ENCODE peak calls at places on chromosomes 4 and X, in five cellular contexts. L is K562, I is tibial nerve, C is sigmoid colon, X is SK-N-SH. Q is an unnamed sample.
A peak's percentile ranks its signal among the peaks of the same experiment; 100 is the strongest.

GRCh38 chr4:74308215-74308614 is at the start of gene EPGN:
- DNase-seq in L (no peak), I (no peak), C (no peak), X (no peak), Q (no peak)

GRCh38 chrX:133966199-133966598 is 19.2 kb downstream of the GPC3 start:
- DNase-seq in L (no peak), I (no peak), C (no peak), X (no peak), Q (no peak)

GRCh38 chr4:100428051-100428450 is 89.8 kb downstream of the EMCN start:
- DNase-seq in L (no peak), I (no peak), C (no peak), X (no peak), Q (no peak)

GRCh38 chrX:71910526-71911022 is at the start of gene NHSL2:
- DNase-seq in L (no peak), I (no peak), C (peak; percentile 72), X (no peak), Q (peak; percentile 23)

GRCh38 chrX:1391370-1391706 is 575 bp downstream of the SLC25A6 start:
- DNase-seq in L (peak; percentile 77), I (no peak), C (no peak), X (peak; percentile 97), Q (peak; percentile 94)

GRCh38 chrX:107549504-107549903 is 78.8 kb upstream of the PRPS1 start:
- DNase-seq in L (no peak), I (no peak), C (no peak), X (no peak), Q (no peak)

GRCh38 chr4:178275671-178276360 is 833.6 kb upstream of the AGA start:
- DNase-seq in L (no peak), I (no peak), C (no peak), X (peak; percentile 6), Q (no peak)

GRCh38 chrX:118350221-118350620 is 4.3 kb downstream of the WDR44 start:
- DNase-seq in L (no peak), I (no peak), C (no peak), X (no peak), Q (no peak)

GRCh38 chrX:26215869-26216268 is at the start of gene MAGEB5:
- DNase-seq in L (no peak), I (no peak), C (no peak), X (no peak), Q (no peak)

GRCh38 chrX:45077748-45078424 is 122.8 kb downstream of the DIPK2B start:
- DNase-seq in L (no peak), I (no peak), C (no peak), X (no peak), Q (no peak)

GRCh38 chrX:71053217-71053621 is 14.9 kb downstream of the SNX12 start:
- DNase-seq in L (no peak), I (no peak), C (no peak), X (no peak), Q (no peak)

GRCh38 chr4:38800956-38801450 is 3.6 kb downstream of the TLR1 start:
- DNase-seq in L (no peak), I (no peak), C (no peak), X (no peak), Q (no peak)

GRCh38 chr4:78693777-78694456 is 82.2 kb upstream of the BMP2K start:
- DNase-seq in L (no peak), I (no peak), C (no peak), X (no peak), Q (no peak)

GRCh38 chr4:41360214-41360910 is 103.6 kb downstream of the UCHL1 start:
- DNase-seq in L (peak; percentile 20), I (peak; percentile 29), C (peak; percentile 81), X (peak; percentile 90), Q (peak; percentile 68)

GRCh38 chr4:171022698-171023378 is 790.4 kb upstream of the GALNTL6 start:
- DNase-seq in L (no peak), I (no peak), C (no peak), X (no peak), Q (no peak)

GRCh38 chr4:54539500-54540029 is 118.2 kb upstream of the KIT start:
- DNase-seq in L (peak; percentile 20), I (peak; percentile 13), C (no peak), X (peak; percentile 87), Q (peak; percentile 45)

GRCh38 chrX:153865685-153866084 is 20.3 kb downstream of the L1CAM start:
- DNase-seq in L (no peak), I (no peak), C (no peak), X (no peak), Q (no peak)

GRCh38 chrX:150219374-150220185 is 143.5 kb upstream of the MAMLD1 start:
- DNase-seq in L (no peak), I (no peak), C (no peak), X (no peak), Q (peak; percentile 22)

GRCh38 chr4:127209580-127210095 is 423.1 kb upstream of the INTU start:
- DNase-seq in L (no peak), I (no peak), C (no peak), X (no peak), Q (no peak)

GRCh38 chrX:16754019-16754418 is 32.2 kb upstream of the TXLNG start:
- DNase-seq in L (no peak), I (no peak), C (no peak), X (no peak), Q (no peak)

GRCh38 chrX:63250253-63250868 is 100.8 kb downstream of the SPIN4 start:
- DNase-seq in L (peak; percentile 19), I (no peak), C (peak; percentile 42), X (peak; percentile 42), Q (no peak)

GRCh38 chr4:70704333-70705145 is 16.2 kb downstream of the UTP3 start:
- DNase-seq in L (peak; percentile 86), I (peak; percentile 55), C (peak; percentile 90), X (peak; percentile 94), Q (peak; percentile 85)

GRCh38 chr4:70705856-70706461 is 15.8 kb upstream of the RUFY3 start:
- DNase-seq in L (no peak), I (no peak), C (no peak), X (no peak), Q (no peak)

GRCh38 chr4:70701271-70701670 is 12.9 kb downstream of the UTP3 start:
- DNase-seq in L (no peak), I (no peak), C (no peak), X (no peak), Q (no peak)

GRCh38 chr4:70705146-70705855 is 16.5 kb upstream of the RUFY3 start:
- DNase-seq in L (peak; percentile 90), I (peak; percentile 36), C (peak; percentile 85), X (peak; percentile 91), Q (peak; percentile 66)

GRCh38 chr4:70703695-70704332 is 15.5 kb downstream of the UTP3 start:
- DNase-seq in L (no peak), I (no peak), C (no peak), X (no peak), Q (no peak)
- TF ChIP-seq EP300 in L (no peak), I (no peak), C (no peak), X (no peak), Q (no peak)

DNA sequence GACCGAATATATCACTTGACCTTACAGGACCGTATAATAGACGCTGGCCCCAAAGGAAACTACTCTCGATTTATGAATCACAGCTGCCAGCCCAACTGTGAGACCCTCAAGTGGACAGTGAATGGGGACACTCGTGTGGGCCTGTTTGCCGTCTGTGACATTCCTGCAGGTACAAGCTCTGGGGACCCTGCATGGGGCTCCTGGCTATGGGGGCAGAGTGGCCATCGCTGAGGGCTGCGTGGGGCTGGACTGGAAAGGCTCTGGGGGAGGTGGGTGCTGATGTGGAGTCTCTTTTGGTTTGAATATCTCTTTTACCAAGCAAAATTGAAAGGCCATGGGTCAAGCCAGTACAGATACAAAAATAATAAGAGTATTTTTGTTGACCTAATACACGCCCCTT is 33.9 kb downstream of the NELFA start:
- DNase-seq in L (no peak), I (no peak), C (peak; percentile 25), X (no peak), Q (no peak)
- H3K36me3 ChIP-seq in L (peaks cover 97% of the 10 kb centered on the region), I (peaks cover 95% of the 10 kb centered on the region), C (peaks cover 45% of the 10 kb centered on the region), X (peaks cover 27% of the 10 kb centered on the region), Q (no peaks in the 10 kb centered on the region)

DNA sequence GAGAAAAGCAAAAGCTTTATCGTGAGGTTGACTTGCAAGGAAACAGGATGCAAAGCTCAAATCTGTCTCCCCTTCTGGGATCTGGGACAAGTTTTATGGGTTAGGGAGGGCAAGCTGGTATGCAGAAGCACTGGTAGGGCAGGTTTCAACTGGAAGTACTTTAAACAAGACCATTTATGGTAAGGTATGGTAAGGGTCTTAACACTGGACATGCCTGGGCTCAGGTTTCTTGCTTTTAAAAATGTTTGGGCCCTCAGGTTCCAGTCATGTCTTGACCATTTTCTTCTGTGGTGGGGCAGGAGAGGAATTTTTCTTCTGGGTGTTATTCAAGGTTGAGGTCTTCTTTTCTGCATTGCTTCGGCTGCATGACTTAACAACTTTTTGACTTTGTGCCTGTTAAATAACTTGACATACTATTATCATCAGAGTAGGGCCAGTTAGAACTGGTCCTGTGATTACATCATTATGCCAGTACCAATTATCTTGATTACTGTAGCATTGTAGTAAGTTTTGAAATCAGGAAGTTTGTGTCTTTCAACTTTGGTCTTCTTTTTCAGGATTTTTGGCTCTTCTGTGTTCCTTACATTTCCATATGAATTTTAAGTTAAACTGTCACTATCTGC is 33.7 kb downstream of the CD38 start:
- DNase-seq in L (no peak), I (no peak), C (no peak), X (no peak), Q (no peak)
- TF ChIP-seq EP300 in L (no peak), I (no peak), C (no peak), X (no peak), Q (no peak)

DNA sequence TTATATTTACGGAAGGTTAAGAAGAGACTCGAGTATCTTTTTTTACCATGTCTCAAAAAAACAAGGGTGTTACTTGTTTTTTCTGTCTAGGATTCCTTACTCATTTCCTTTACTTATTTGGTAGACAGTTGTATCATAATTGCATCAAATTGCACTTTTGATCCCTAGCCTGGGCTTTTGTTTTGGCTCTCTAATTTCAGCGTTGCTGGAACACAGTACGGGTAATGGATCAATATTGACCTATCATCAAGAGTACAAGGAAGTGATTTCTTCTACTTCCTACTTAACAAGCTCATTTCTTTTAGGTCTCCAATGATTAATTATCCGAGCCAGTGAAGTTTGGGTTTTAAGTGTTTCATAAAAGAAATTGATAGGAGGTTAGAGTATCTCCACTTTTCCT is 16.8 kb downstream of the AIMP1 start:
- DNase-seq in L (no peak), I (no peak), C (no peak), X (no peak), Q (no peak)
- H3K36me3 ChIP-seq in L (peaks cover 94% of the 10 kb centered on the region), I (peaks cover 97% of the 10 kb centered on the region), C (peaks cover 38% of the 10 kb centered on the region), X (peaks cover 87% of the 10 kb centered on the region), Q (no peaks in the 10 kb centered on the region)

GRCh38 chrX:13087322-13088154 is 43.1 kb upstream of the FAM9C start:
- DNase-seq in L (no peak), I (no peak), C (no peak), X (no peak), Q (no peak)

GRCh38 chrX:13091111-13091765 is 46.8 kb upstream of the FAM9C start:
- DNase-seq in L (no peak), I (no peak), C (no peak), X (no peak), Q (no peak)

GRCh38 chrX:13088155-13088485 is 43.7 kb upstream of the FAM9C start:
- DNase-seq in L (no peak), I (no peak), C (no peak), X (no peak), Q (no peak)

GRCh38 chrX:13092455-13092941 is 48.1 kb upstream of the FAM9C start:
- DNase-seq in L (no peak), I (no peak), C (peak; percentile 69), X (no peak), Q (no peak)

GRCh38 chrX:13090261-13091110 is 46.1 kb upstream of the FAM9C start:
- DNase-seq in L (peak; percentile 14), I (no peak), C (no peak), X (no peak), Q (no peak)
- TF ChIP-seq EP300 in L (peak; percentile 28), I (no peak), C (no peak), X (no peak), Q (no peak)